ENCODE peak calls at places on chromosomes 12 and 14, in six cellular contexts. C, J, Z, L, A and H are unnamed samples.

GRCh38 chr12:110269622-110270124 is 11.4 kb upstream of the ATP2A2 start:
- DNase-seq in A (peak), C (peak), L (peak), J (no peak), Z (peak), H (no peak)

GRCh38 chr14:22185191-22185590 is 403.8 kb downstream of the DAD1 start:
- DNase-seq in L (no peak), Z (no peak), A (no peak), C (peak), J (no peak), H (no peak)

GRCh38 chr14:89493877-89494634 is 77.0 kb upstream of the FOXN3 start:
- DNase-seq in A (no peak), C (no peak), J (no peak), Z (no peak), L (peak), H (peak)

GRCh38 chr12:108832730-108833354 is 24.5 kb downstream of the SSH1 start:
- DNase-seq in A (peak), C (peak), Z (no peak), J (no peak), L (peak), H (no peak)

GRCh38 chr14:100076630-100077029 is 11.4 kb downstream of the EVL start:
- DNase-seq in J (no peak), L (peak), C (peak), A (no peak), Z (peak), H (no peak)

GRCh38 chr12:29831173-29831572 is 47.4 kb upstream of the TMTC1 start:
- DNase-seq in A (no peak), Z (no peak), J (no peak), L (no peak), C (no peak), H (no peak)

GRCh38 chr12:56315256-56315625 is 547 bp downstream of the CNPY2 start:
- DNase-seq in J (no peak), L (no peak), A (no peak), C (peak), Z (no peak), H (peak)

GRCh38 chr12:43090981-43091380 is 461.0 kb downstream of the ADAMTS20 start:
- DNase-seq in C (no peak), Z (no peak), L (no peak), A (no peak), J (no peak), H (no peak)

GRCh38 chr14:97185186-97185585 is 388.0 kb downstream of the VRK1 start:
- DNase-seq in Z (no peak), J (no peak), A (no peak), L (no peak), C (peak), H (peak)

GRCh38 chr14:94173471-94173884 is 644 bp upstream of the PPP4R4 start:
- DNase-seq in J (no peak), A (peak), L (no peak), Z (no peak), C (no peak), H (no peak)

GRCh38 chr12:5201554-5202243 is 158.0 kb downstream of the KCNA5 start:
- DNase-seq in A (no peak), C (no peak), L (no peak), J (peak), Z (no peak), H (peak)

GRCh38 chr14:25041484-25041883 is 8.5 kb downstream of the STXBP6 start:
- DNase-seq in J (no peak), L (no peak), A (no peak), Z (no peak), C (no peak), H (no peak)

GRCh38 chr12:104602426-104602825 is 145.7 kb downstream of the CHST11 start:
- DNase-seq in A (no peak), L (no peak), Z (no peak), J (no peak), C (peak), H (no peak)

GRCh38 chr12:2547273-2548044 is 247.3 kb upstream of the FKBP4 start:
- DNase-seq in J (no peak), L (no peak), A (no peak), Z (no peak), C (no peak), H (no peak)

GRCh38 chr12:43776498-43776897 is 17.7 kb downstream of the IRAK4 start:
- DNase-seq in C (peak), J (no peak), A (no peak), Z (no peak), L (peak), H (no peak)

GRCh38 chr12:795305-795704 is 42.9 kb downstream of the WNK1 start:
- DNase-seq in L (no peak), Z (no peak), A (no peak), C (no peak), J (no peak), H (no peak)

GRCh38 chr14:64762044-64763034 is 58.1 kb downstream of the PLEKHG3 start:
- DNase-seq in C (peak), A (peak), Z (peak), J (peak), L (peak), H (peak)

GRCh38 chr12:52206309-52207040 is 14.7 kb upstream of the KRT80 start:
- DNase-seq in J (no peak), Z (no peak), C (no peak), L (no peak), A (no peak), H (no peak)

GRCh38 chr12:103929051-103929908 is 930 bp upstream of the HSP90B1 start:
- DNase-seq in Z (peak), C (peak), L (peak), J (peak), A (peak), H (peak)

GRCh38 chr14:51336304-51336703 is 96.3 kb downstream of the TMX1 start:
- DNase-seq in A (no peak), J (no peak), L (no peak), C (no peak), Z (no peak), H (no peak)

GRCh38 chr12:49843411-49843810 is 505 bp upstream of the BCDIN3D start:
- DNase-seq in L (no peak), Z (no peak), J (no peak), C (no peak), A (no peak), H (no peak)

GRCh38 chr12:30329281-30329680 is 366.4 kb downstream of the IPO8 start:
- DNase-seq in C (peak), A (no peak), L (peak), J (no peak), Z (no peak), H (no peak)

GRCh38 chr14:31505411-31505810 is 17.6 kb upstream of the GPR33 start:
- DNase-seq in A (no peak), Z (no peak), C (no peak), L (peak), J (no peak), H (no peak)

DNA sequence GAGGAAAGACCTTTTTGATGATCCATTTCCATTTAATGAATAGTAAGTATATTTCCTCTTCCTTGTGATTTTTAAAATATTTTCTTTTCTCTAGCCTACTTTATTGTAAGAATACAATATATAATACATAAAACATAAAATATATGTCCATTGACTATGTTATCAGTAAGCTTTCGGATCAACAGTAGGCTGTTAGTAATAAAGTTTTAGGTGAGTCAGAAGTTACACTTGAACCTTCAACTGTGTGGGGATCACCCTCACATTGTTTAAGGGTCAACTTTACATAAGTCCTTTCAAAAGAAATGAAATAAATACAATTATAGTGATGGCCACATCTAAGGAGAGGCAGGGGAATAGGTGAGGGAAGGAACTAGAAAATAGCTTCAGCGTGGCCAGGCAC is 5.0 kb upstream of the TFCP2 start:
- DNase-seq in C (no peak), L (no peak), A (no peak), J (no peak), Z (no peak), H (no peak)
- TF ChIP-seq CTCF in C (no peak), L (no peak), A (no peak), J (no peak), Z (no peak), H (no peak)

GRCh38 chr12:90043264-90043663 is 334.6 kb upstream of the ATP2B1 start:
- DNase-seq in J (no peak), C (peak), Z (no peak), L (peak), A (no peak), H (no peak)
- TF ChIP-seq CTCF in J (no peak), C (no peak), Z (no peak), L (no peak), A (no peak), H (no peak)

DNA sequence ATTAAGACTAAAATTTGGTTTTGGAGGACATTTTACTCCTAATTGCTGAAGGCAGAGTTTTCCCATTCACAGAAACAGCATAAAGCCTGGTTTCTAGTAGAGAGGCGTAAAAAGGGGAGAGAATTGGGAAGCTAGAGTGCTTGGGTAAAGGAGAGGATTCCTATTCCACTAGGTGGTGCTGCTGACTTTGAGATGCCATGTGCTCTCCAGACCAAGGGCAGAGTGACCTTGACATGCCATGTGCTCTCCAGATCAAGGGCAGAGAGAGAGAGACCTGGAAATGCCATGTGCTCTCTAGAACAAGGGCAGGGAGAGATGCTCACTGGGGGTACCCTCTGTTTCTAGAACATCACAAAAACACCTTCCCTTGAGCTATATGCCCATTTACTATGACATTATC is 176.2 kb upstream of the PDZRN4 start:
- DNase-seq in J (no peak), L (no peak), A (no peak), Z (no peak), C (no peak), H (no peak)
- TF ChIP-seq CTCF in J (no peak), L (no peak), A (no peak), Z (no peak), C (no peak), H (no peak)

GRCh38 chr12:74647241-74647640 is 109.6 kb downstream of the ATXN7L3B start:
- DNase-seq in Z (no peak), C (no peak), J (no peak), L (no peak), A (no peak), H (no peak)

GRCh38 chr12:74641262-74641661 is 103.6 kb downstream of the ATXN7L3B start:
- DNase-seq in Z (no peak), L (no peak), J (no peak), A (no peak), C (no peak), H (no peak)

GRCh38 chr12:74641694-74642093 is 104.1 kb downstream of the ATXN7L3B start:
- DNase-seq in A (no peak), Z (no peak), C (no peak), J (no peak), L (no peak), H (no peak)

GRCh38 chr12:74644681-74645080 is 107.0 kb downstream of the ATXN7L3B start:
- DNase-seq in C (no peak), J (no peak), Z (no peak), A (no peak), L (no peak), H (no peak)

DNA sequence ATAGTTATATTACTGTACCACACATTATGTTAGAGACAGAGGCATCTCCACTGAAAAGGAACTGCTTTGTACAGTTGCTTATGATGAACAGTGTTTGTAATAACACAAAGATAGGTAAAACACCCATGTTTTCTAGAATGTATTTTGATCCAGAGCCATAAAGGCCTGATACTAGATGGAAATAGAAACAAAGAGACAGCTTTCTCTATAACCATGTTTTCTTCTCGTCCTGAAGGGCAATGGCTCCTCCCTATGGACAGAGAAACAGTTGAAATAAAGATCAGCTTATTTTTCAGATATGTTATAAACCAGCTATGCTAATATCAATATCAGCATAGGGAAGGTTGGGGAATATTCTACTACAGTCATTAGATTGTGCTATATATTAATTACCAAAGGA is 109.2 kb downstream of the ATXN7L3B start:
- DNase-seq in L (peak), J (no peak), C (peak), Z (no peak), A (peak), H (no peak)
- TF ChIP-seq CTCF in L (no peak), J (no peak), C (peak), Z (no peak), A (no peak), H (no peak)

DNA sequence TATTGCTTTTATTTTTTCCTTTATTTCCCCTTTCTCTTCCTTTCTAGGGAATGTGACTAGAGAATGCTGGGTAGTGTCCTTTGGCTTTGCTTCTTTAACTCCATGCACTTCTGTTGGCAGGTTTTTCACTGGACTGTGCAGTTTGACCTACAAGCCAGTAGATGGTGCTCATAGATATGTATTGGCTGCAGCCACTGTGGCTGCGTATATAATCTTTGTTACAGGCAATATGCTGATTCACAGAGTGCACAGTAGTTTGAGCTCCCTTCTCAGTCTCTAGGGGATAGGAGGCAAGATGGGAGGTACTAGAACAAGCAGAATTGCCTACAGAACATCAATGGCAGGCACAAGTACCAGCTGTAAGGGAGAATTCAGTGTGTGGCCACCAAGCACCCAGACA is 503.5 kb downstream of the LRFN5 start:
- DNase-seq in Z (no peak), C (peak), J (no peak), A (no peak), L (peak), H (no peak)
- TF ChIP-seq CTCF in Z (no peak), C (peak), J (no peak), A (no peak), L (peak), H (peak)

GRCh38 chr12:53869500-53869899 is 69.1 kb upstream of the HOXC13 start:
- DNase-seq in L (no peak), A (peak), J (no peak), Z (no peak), C (peak), H (no peak)

GRCh38 chr12:53867216-53868012 is 71.2 kb upstream of the HOXC13 start:
- DNase-seq in L (no peak), Z (no peak), A (peak), C (peak), J (no peak), H (peak)

GRCh38 chr12:53872367-53872766 is 66.3 kb upstream of the HOXC13 start:
- DNase-seq in Z (no peak), C (no peak), A (no peak), J (no peak), L (no peak), H (no peak)

GRCh38 chr12:53868516-53868986 is 70.1 kb upstream of the HOXC13 start:
- DNase-seq in C (peak), Z (no peak), J (no peak), L (no peak), A (peak), H (no peak)

GRCh38 chr12:53870122-53870521 is 68.5 kb upstream of the HOXC13 start:
- DNase-seq in Z (no peak), J (no peak), L (no peak), A (no peak), C (no peak), H (no peak)
- TF ChIP-seq CTCF in Z (no peak), J (no peak), L (no peak), A (no peak), C (no peak), H (no peak)

GRCh38 chr12:20367731-20368652 is at the start of gene PDE3A:
- DNase-seq in C (peak), A (peak), Z (peak), L (peak), J (peak), H (peak)
- TF ChIP-seq CTCF in C (no peak), A (no peak), Z (no peak), L (peak), J (peak), H (peak)

DNA sequence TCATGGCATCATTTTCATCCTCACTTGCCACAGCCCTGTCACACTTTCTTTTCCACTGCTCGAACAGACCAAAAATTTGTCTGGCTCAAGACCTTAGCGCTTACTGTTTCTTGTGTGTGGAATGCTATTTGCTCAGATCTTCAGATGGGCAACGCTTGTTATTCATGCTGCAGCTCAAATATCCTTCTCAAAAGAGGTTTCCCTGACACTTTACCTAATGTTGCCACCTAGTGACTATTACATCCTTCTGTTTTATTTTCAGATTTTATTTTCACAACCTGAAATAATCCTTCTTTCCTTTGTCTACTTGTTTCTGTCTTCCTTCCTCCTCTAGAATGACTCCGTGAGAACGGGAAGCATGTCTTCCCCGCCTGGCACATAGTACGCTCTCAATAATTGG is 5.6 kb downstream of the FBXO33 start:
- DNase-seq in A (no peak), Z (no peak), C (peak), J (no peak), L (peak), H (no peak)
- TF ChIP-seq CTCF in A (no peak), Z (peak), C (peak), J (no peak), L (peak), H (no peak)